ENCODE peak calls at places on chromosomes 3 and 15, in five cellular contexts. V, X, Y, K and J are unnamed samples.

GRCh38 chr3:124768812-124769211 is 38.6 kb downstream of the UMPS start:
- DNase-seq in V (no peak), X (no peak), Y (no peak), K (no peak), J (no peak)

GRCh38 chr3:16305121-16305541 is 40.1 kb downstream of the OXNAD1 start:
- DNase-seq in V (no peak), X (no peak), Y (no peak), K (no peak), J (no peak)

GRCh38 chr3:143484851-143485512 is 363.3 kb downstream of the SLC9A9 start:
- DNase-seq in V (no peak), X (no peak), Y (peak; percentile 4), K (no peak), J (no peak)

GRCh38 chr3:64830681-64831080 is 142.9 kb upstream of the ADAMTS9 start:
- DNase-seq in V (no peak), X (no peak), Y (no peak), K (no peak), J (no peak)

GRCh38 chr3:180594631-180595348 is 7.2 kb upstream of the TTC14 start:
- DNase-seq in V (no peak), X (no peak), Y (peak; percentile 22), K (no peak), J (no peak)

GRCh38 chr3:129040579-129041300 is 19.8 kb upstream of the GP9 start:
- DNase-seq in V (no peak), X (no peak), Y (no peak), K (no peak), J (no peak)

GRCh38 chr15:52040167-52040900 is 21.3 kb downstream of the MAPK6 start:
- DNase-seq in V (no peak), X (no peak), Y (no peak), K (no peak), J (no peak)

GRCh38 chr3:88986834-88987233 is 120.6 kb upstream of the EPHA3 start:
- DNase-seq in V (no peak), X (no peak), Y (no peak), K (no peak), J (peak; percentile 43)

GRCh38 chr3:130091958-130092357 is 10.3 kb downstream of the ALG1L2 start:
- DNase-seq in V (no peak), X (no peak), Y (no peak), K (no peak), J (no peak)

GRCh38 chr3:138081371-138082084 is 33.9 kb downstream of the DZIP1L start:
- DNase-seq in V (no peak), X (no peak), Y (no peak), K (no peak), J (no peak)

GRCh38 chr3:195879416-195880036 is 28.8 kb downstream of the TNK2 start:
- DNase-seq in V (no peak), X (no peak), Y (no peak), K (no peak), J (no peak)

GRCh38 chr15:59632714-59633113 is 21.1 kb downstream of the GCNT3 start:
- DNase-seq in V (no peak), X (no peak), Y (no peak), K (no peak), J (no peak)

GRCh38 chr3:126136428-126137220 is 43.8 kb downstream of the ALDH1L1 start:
- DNase-seq in V (peak; percentile 45), X (no peak), Y (no peak), K (no peak), J (no peak)

GRCh38 chr15:52680041-52680391 is 828 bp upstream of the ATOSA start:
- DNase-seq in V (no peak), X (no peak), Y (no peak), K (no peak), J (no peak)

GRCh38 chr3:140092883-140093536 is 158.0 kb downstream of the CLSTN2 start:
- DNase-seq in V (no peak), X (no peak), Y (no peak), K (no peak), J (no peak)

GRCh38 chr3:194130211-194130610 is 5.7 kb upstream of the HES1 start:
- DNase-seq in V (no peak), X (no peak), Y (no peak), K (no peak), J (no peak)

GRCh38 chr3:150765949-150766720 is 3.2 kb upstream of the SIAH2 start:
- DNase-seq in V (no peak), X (no peak), Y (no peak), K (no peak), J (no peak)

GRCh38 chr3:141111364-141112150 is 60.4 kb downstream of the SPSB4 start:
- DNase-seq in V (no peak), X (no peak), Y (no peak), K (no peak), J (no peak)

GRCh38 chr15:33313491-33313890 is 2.7 kb downstream of the RYR3 start:
- DNase-seq in V (no peak), X (no peak), Y (no peak), K (no peak), J (no peak)

GRCh38 chr3:57998366-57999283 is 9.6 kb upstream of the FLNB start:
- DNase-seq in V (no peak), X (no peak), Y (no peak), K (no peak), J (no peak)

GRCh38 chr15:48891229-48891765 is 13.4 kb downstream of the EID1 start:
- DNase-seq in V (no peak), X (no peak), Y (no peak), K (no peak), J (no peak)

GRCh38 chr15:37124330-37124729 is 24.0 kb upstream of the MEIS2 start:
- DNase-seq in V (no peak), X (no peak), Y (no peak), K (no peak), J (no peak)

GRCh38 chr3:47342156-47342555 is 38.7 kb upstream of the PTPN23 start:
- DNase-seq in V (no peak), X (no peak), Y (no peak), K (no peak), J (no peak)

GRCh38 chr15:20341901-20342605 is 199.5 kb downstream of the GOLGA6L6 start:
- DNase-seq in V (peak; percentile 89), X (peak; percentile 58), Y (no peak), K (peak; percentile 76), J (no peak)

GRCh38 chr3:32406481-32407408 is 15.1 kb downstream of the CMTM7 start:
- DNase-seq in V (no peak), X (no peak), Y (no peak), K (no peak), J (peak; percentile 39)

GRCh38 chr15:70269991-70270751 is 172.5 kb upstream of the TLE3 start:
- DNase-seq in V (no peak), X (no peak), Y (no peak), K (peak; percentile 57), J (no peak)

GRCh38 chr15:27172821-27173220 is 201.8 kb downstream of the GABRG3 start:
- DNase-seq in V (no peak), X (no peak), Y (no peak), K (no peak), J (no peak)

GRCh38 chr15:73460662-73461061 is 17.7 kb downstream of the REC114 start:
- DNase-seq in V (no peak), X (no peak), Y (no peak), K (no peak), J (no peak)

DNA sequence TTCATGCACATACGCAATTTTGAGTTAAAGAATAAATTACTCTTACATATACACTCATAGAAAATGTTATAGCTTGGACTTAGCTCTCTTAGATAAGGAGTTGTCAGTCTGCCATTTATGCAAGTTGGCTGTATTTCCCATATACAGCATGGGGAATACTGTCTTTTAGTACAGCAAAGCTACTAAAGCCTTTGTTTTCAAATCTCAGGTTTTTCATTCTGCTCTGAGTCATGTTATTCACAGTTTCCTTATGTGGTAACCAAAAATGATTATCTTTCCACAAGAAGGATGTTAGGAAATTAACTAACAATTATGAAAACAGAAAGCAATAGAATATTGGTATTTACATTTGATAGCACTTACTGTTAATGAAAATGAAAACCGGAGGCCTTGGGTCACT is 4.3 kb upstream of the TIPARP start:
- DNase-seq in V (no peak), X (no peak), Y (no peak), K (no peak), J (no peak)
- H3K27ac ChIP-seq in V (no peak overlapping the region), X (no peak overlapping the region), Y (no peak overlapping the region), K (no peak overlapping the region), J (no peak overlapping the region)

GRCh38 chr3:174441588-174442316 is 417.4 kb upstream of the NAALADL2 start:
- DNase-seq in V (no peak), X (no peak), Y (no peak), K (no peak), J (no peak)

GRCh38 chr3:174439621-174440349 is 419.3 kb upstream of the NAALADL2 start:
- DNase-seq in V (no peak), X (no peak), Y (peak; percentile 91), K (no peak), J (peak; percentile 39)

GRCh38 chr3:174440741-174441587 is 418.2 kb upstream of the NAALADL2 start:
- DNase-seq in V (peak; percentile 92), X (no peak), Y (peak; percentile 76), K (peak; percentile 83), J (peak; percentile 55)

GRCh38 chr3:174440350-174440716 is 418.8 kb upstream of the NAALADL2 start:
- DNase-seq in V (no peak), X (no peak), Y (no peak), K (no peak), J (no peak)

GRCh38 chr3:174442317-174442682 is 416.8 kb upstream of the NAALADL2 start:
- DNase-seq in V (no peak), X (no peak), Y (no peak), K (no peak), J (no peak)
- H3K27ac ChIP-seq in V (peak overlapping the region; percentile 94), X (no peak overlapping the region), Y (peak overlapping the region; percentile 99), K (peak overlapping the region; percentile 99), J (no peak overlapping the region)

DNA sequence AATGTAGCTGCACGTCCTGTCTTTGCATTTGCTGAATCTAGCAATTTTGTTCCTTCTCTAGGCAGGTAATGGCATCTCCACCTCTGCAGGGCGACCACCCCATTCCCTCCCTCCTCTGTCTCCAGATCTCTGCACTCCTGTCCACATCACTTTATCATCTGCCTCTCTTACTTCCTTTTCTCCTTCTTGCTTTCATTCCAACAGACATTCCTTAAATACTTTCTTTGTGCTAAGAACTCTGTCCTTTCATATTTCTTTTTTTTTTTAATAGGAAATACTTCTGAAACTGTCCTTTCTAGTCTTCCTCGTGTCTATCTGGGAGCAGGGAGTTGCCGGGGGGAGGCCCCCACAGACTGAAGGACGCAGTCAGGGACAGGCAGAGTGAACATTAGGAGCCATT is 7.2 kb downstream of the ITIH3 start:
- DNase-seq in V (no peak), X (no peak), Y (no peak), K (no peak), J (no peak)
- H3K27ac ChIP-seq in V (no peak overlapping the region), X (no peak overlapping the region), Y (no peak overlapping the region), K (no peak overlapping the region), J (no peak overlapping the region)

DNA sequence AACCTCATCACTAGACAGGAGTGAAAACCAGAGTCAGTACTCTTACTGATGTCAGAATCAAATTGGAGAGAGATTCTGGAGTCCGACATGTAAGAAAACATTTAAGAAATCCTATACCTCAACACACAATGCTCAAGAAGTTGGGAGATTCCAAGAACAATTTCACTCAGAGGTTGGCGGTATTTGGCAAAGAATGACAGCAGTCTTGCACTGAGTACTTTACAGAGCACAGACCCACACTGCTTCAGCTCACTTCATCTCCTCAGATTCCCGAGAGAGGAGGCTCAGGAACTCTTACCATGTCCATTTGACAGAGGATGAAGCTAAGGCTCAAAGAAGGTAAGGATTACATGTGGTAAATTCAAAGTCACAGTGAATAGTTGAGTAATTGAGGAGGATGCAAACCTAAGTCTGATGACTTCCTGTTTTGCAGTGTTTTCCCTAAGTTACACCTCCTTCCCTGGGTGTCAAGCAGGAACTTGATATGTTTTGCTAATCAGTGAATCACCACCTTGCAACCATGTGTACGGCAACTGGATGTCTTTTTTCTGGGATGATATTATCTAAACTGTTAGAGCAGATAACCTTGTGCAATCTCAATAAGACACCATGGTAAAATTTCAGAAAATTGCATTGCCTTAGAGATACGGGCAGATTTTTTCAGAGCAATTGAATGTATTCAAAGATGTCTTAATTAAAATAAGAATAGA is 61.3 kb upstream of the MME start:
- DNase-seq in V (no peak), X (no peak), Y (no peak), K (no peak), J (peak; percentile 51)
- H3K27ac ChIP-seq in V (no peak overlapping the region), X (no peak overlapping the region), Y (no peak overlapping the region), K (no peak overlapping the region), J (peak overlapping the region; percentile 20)